ENCODE peak calls at places on chromosomes 6 and 20, in ten cellular contexts. L, T, J, A, N, Z, H, O, V and X are unnamed samples.

GRCh38 chr6:163661271-163661671 is 246.8 kb downstream of the QKI start:
- DNase-seq in H (no peak), O (no peak), J (no peak), T (no peak), N (no peak), Z (no peak), A (no peak), L (no peak), V (no peak), X (no peak)

GRCh38 chr6:11700118-11700718 is 78.4 kb downstream of the ADTRP start:
- DNase-seq in A (no peak), V (peak), N (peak), Z (peak), O (no peak), L (peak), J (peak), H (no peak), T (peak), X (peak)

GRCh38 chr6:137900815-137901214 is 33.8 kb downstream of the TNFAIP3 start:
- DNase-seq in J (peak), N (no peak), H (no peak), L (no peak), Z (no peak), A (no peak), T (no peak), V (no peak), O (no peak), X (no peak)

GRCh38 chr6:41757931-41758640 is 10.9 kb upstream of the PGC start:
- DNase-seq in N (peak), L (no peak), V (no peak), A (no peak), O (no peak), T (no peak), Z (no peak), H (no peak), J (no peak), X (no peak)

GRCh38 chr6:16108996-16109658 is 19.8 kb upstream of the MYLIP start:
- DNase-seq in H (no peak), O (no peak), Z (no peak), A (no peak), N (no peak), L (no peak), V (no peak), J (peak), T (no peak), X (no peak)

GRCh38 chr6:26323525-26324294 is 41.3 kb upstream of the BTN3A2 start:
- DNase-seq in N (no peak), H (no peak), V (no peak), O (no peak), L (peak), A (no peak), J (no peak), Z (no peak), T (no peak), X (no peak)

GRCh38 chr6:16810411-16810810 is 49.2 kb upstream of the ATXN1 start:
- DNase-seq in L (no peak), Z (no peak), T (no peak), J (no peak), V (no peak), N (no peak), H (no peak), A (no peak), O (no peak), X (no peak)

GRCh38 chr6:14634072-14634471 is 516.5 kb downstream of the CD83 start:
- DNase-seq in H (no peak), O (no peak), T (no peak), V (no peak), N (no peak), A (no peak), J (no peak), Z (no peak), L (no peak), X (no peak)

GRCh38 chr20:19974621-19975435 is 42.3 kb upstream of the NAA20 start:
- DNase-seq in V (peak), L (no peak), N (peak), J (peak), O (no peak), A (peak), H (peak), T (peak), Z (peak), X (peak)

GRCh38 chr20:23503649-23504048 is 12.7 kb downstream of the CST8 start:
- DNase-seq in O (no peak), A (no peak), N (no peak), V (no peak), J (no peak), H (no peak), Z (no peak), T (no peak), L (no peak), X (no peak)

GRCh38 chr6:17907467-17908229 is 79.8 kb downstream of the KIF13A start:
- DNase-seq in H (peak), O (no peak), N (peak), V (peak), T (peak), J (peak), Z (peak), A (peak), L (peak), X (peak)

GRCh38 chr6:125300992-125301434 is 754 bp downstream of the HDDC2 start:
- DNase-seq in L (no peak), Z (no peak), J (peak), A (no peak), O (no peak), V (no peak), H (no peak), N (peak), T (no peak), X (no peak)

GRCh38 chr6:42042108-42042507 is 8.2 kb upstream of the TAF8 start:
- DNase-seq in T (no peak), H (no peak), A (no peak), O (no peak), J (no peak), Z (no peak), V (no peak), L (no peak), N (no peak), X (no peak)

GRCh38 chr20:32742322-32743236 is 688 bp downstream of the COMMD7 start:
- DNase-seq in T (no peak), Z (no peak), V (no peak), L (no peak), J (no peak), A (no peak), H (no peak), O (peak), N (no peak), X (no peak)

GRCh38 chr20:3711418-3712043 is 869 bp downstream of the SIGLEC1 start:
- DNase-seq in V (no peak), A (no peak), N (no peak), L (no peak), O (no peak), H (no peak), T (no peak), J (no peak), Z (no peak), X (peak)
- TF ChIP-seq CTCF in V (no peak), A (no peak), N (no peak), L (no peak), O (no peak), H (no peak), T (no peak), J (no peak), Z (no peak), X (no peak)

GRCh38 chr20:44715495-44716308 is 533 bp downstream of the CCN5 start:
- DNase-seq in A (no peak), O (no peak), J (no peak), V (no peak), N (no peak), H (no peak), L (no peak), Z (no peak), T (no peak), X (no peak)
- H3K4me3 ChIP-seq in A (peak), O (no peak), J (no peak), V (no peak), N (no peak), H (peak), L (no peak), Z (peak), T (peak), X (no peak)

GRCh38 chr6:52213127-52213526 is 27.0 kb downstream of the IL17A start:
- DNase-seq in H (no peak), L (peak), J (no peak), O (no peak), Z (no peak), A (no peak), T (no peak), V (no peak), N (no peak), X (no peak)
- TF ChIP-seq CTCF in H (no peak), L (peak), J (no peak), O (peak), Z (no peak), A (no peak), T (no peak), V (no peak), N (no peak), X (no peak)

DNA sequence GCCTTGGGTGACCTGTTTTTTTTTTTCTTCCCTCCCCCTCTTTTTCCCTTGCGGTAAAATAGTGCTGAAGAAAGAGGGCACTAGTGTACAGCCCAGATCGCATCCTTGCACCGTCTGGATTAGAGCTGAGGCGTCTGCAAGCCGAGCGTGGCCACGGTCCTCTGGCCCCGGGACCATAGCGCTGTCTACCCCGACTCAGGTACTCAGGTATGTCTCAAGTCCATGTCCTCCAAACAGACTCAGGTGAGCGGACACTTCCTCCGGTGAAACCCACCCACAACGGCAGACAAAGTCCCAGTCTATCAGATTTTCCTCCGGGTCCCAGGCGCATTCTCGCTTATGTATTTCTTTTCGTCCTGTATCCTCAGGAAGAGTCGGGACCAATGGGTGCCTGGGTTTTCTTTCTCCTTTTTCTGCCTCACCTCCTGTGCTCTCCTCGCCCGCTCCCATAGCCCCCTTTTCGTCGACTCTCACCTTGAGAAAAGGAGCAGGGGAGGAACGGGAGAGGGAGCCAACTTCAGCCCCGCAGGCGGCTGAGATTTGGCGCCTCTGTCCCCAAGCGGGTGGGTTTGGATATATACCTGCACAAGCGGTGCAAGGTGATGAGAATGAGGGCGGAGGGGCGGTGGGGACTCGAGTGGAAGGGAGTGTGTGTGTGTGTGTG is 1.1 kb upstream of the GRM1 start:
- DNase-seq in A (no peak), Z (no peak), N (no peak), H (no peak), O (peak), L (no peak), V (no peak), T (peak), J (peak), X (no peak)
- H3K4me3 ChIP-seq in A (no peak), Z (no peak), N (no peak), H (no peak), O (peak), L (no peak), V (no peak), T (no peak), J (no peak), X (no peak)

DNA sequence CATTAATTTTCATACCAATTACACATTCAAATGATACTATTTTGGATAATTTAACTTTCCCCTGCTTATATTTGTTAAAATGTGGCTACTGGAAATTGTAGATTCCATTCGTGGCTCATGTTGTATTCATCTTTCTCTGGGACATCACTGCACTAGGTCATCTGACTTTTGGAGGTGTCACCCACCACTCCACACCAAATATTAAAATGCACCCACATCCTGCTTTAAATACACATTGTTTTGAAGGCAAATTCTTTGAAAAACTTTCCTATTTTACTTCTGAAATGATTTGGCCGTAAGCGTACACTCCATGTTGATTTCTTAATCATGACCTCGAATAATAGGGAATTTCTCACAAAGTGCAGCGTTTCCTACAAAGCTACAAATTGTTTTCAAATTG is 8.7 kb upstream of the RBM38 start:
- DNase-seq in T (no peak), O (no peak), V (no peak), L (no peak), J (no peak), N (no peak), A (no peak), Z (no peak), H (no peak), X (no peak)
- TF ChIP-seq CTCF in T (no peak), O (no peak), V (no peak), L (no peak), J (no peak), N (no peak), A (no peak), Z (no peak), H (no peak), X (no peak)

GRCh38 chr20:37310951-37311350 is 21.5 kb downstream of the MANBAL start:
- DNase-seq in O (no peak), V (no peak), A (no peak), H (no peak), L (no peak), Z (no peak), N (no peak), J (no peak), T (no peak), X (no peak)

GRCh38 chr20:37308098-37309050 is 18.9 kb downstream of the MANBAL start:
- DNase-seq in V (peak), Z (no peak), A (no peak), T (no peak), J (no peak), N (no peak), O (no peak), L (no peak), H (no peak), X (no peak)

GRCh38 chr20:37309941-37310590 is 20.6 kb downstream of the MANBAL start:
- DNase-seq in V (peak), O (no peak), A (no peak), T (no peak), L (no peak), Z (no peak), N (no peak), H (no peak), J (no peak), X (no peak)

GRCh38 chr20:37311710-37312355 is 22.4 kb downstream of the MANBAL start:
- DNase-seq in L (no peak), H (no peak), J (no peak), T (no peak), O (no peak), A (no peak), V (no peak), Z (peak), N (peak), X (no peak)

DNA sequence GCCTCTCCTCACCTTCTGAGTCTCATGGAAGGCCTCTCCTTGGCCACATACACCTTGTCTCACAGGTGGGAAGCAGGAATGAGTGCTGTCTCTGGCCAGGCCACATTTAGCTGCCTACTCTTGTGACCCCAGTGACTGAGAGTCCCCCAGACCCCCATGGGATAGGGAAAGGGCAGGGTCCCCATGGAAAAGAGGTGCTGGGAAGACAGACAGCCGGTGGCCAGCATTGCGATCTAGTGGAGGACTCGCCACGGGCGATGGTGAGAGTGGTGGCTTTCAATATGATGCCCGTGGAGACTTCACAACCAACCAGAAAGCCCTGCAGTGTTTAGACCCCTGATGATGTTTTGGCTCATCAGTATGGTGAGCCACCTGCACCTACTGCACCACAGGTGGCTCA is 19.8 kb downstream of the MANBAL start:
- DNase-seq in O (no peak), Z (no peak), T (no peak), L (no peak), A (no peak), H (no peak), N (no peak), V (no peak), J (no peak), X (no peak)
- H3K4me3 ChIP-seq in O (no peak), Z (no peak), T (no peak), L (no peak), A (no peak), H (no peak), N (no peak), V (no peak), J (no peak), X (no peak)

DNA sequence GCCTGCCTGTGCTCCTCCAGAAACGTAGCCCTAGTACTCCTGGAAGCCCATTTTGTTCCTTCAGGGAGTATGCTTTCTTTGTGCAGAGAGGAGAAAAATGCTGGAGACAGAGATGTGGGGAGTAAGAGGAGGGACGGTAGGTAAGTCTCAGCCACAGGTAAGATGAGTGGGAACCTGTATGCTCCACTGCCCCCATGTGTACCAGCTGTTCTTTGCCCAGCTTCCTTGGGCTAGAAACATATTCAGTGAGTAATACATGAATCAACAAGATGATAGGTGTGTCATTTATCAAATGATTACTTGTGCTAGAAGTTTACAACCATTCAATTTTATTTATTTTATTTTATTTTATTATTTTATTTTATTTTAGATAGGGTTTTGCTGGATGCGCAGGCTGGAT is 13.6 kb upstream of the CEP85L start:
- DNase-seq in A (no peak), L (no peak), V (peak), H (no peak), O (no peak), N (no peak), T (no peak), Z (no peak), J (no peak), X (no peak)
- TF ChIP-seq CTCF in A (no peak), L (no peak), V (peak), H (no peak), O (no peak), N (no peak), T (no peak), Z (no peak), J (no peak), X (no peak)

DNA sequence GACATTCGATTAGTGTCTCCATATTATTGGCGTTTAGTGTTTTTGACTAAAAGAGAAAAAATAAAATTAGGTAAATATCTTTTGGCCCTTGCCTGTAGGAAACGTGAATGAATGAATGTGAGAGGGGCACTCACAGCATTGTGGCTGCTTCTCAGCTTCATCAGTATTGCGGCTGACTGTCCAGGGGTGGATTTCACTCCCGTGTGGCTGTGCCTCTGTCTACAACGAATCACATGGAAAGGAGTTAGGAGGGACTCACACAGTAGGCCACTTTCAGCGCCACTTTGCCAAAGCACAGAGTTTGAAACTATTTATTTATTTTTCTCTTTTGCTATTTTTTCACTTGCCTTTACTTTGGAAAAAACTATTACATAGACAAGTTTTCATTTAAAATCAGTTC is 805 bp downstream of the TAGAP start:
- DNase-seq in L (no peak), J (no peak), O (no peak), Z (no peak), N (no peak), T (no peak), H (no peak), A (no peak), V (no peak), X (no peak)
- H3K4me3 ChIP-seq in L (no peak), J (no peak), O (no peak), Z (no peak), N (no peak), T (no peak), H (peak), A (peak), V (no peak), X (no peak)

GRCh38 chr6:131807644-131808459 is at the start of gene ENPP1:
- DNase-seq in O (peak), T (peak), L (peak), H (peak), N (peak), A (peak), Z (peak), J (peak), V (peak), X (no peak)
- TF ChIP-seq CTCF in O (peak), T (peak), L (peak), H (peak), N (no peak), A (peak), Z (peak), J (no peak), V (no peak), X (peak)

GRCh38 chr20:50481741-50482140 is 28.4 kb upstream of the PTPN1 start:
- DNase-seq in O (no peak), H (no peak), J (no peak), L (no peak), N (no peak), V (no peak), T (no peak), Z (no peak), A (no peak), X (no peak)

GRCh38 chr20:50482396-50482890 is 27.7 kb upstream of the PTPN1 start:
- DNase-seq in A (no peak), T (no peak), Z (no peak), J (no peak), L (no peak), H (no peak), N (no peak), O (no peak), V (no peak), X (no peak)

GRCh38 chr20:50487397-50487796 is 22.8 kb upstream of the PTPN1 start:
- DNase-seq in A (no peak), V (no peak), L (no peak), N (no peak), Z (no peak), H (no peak), J (no peak), T (no peak), O (no peak), X (no peak)

GRCh38 chr20:50488236-50488806 is 21.9 kb upstream of the PTPN1 start:
- DNase-seq in N (no peak), H (no peak), J (no peak), Z (no peak), O (no peak), L (no peak), A (no peak), T (no peak), V (no peak), X (no peak)

GRCh38 chr20:50484271-50484976 is 25.8 kb upstream of the PTPN1 start:
- DNase-seq in J (no peak), Z (no peak), O (no peak), A (no peak), V (peak), T (no peak), N (no peak), H (no peak), L (no peak), X (no peak)
- H3K4me3 ChIP-seq in J (peak), Z (no peak), O (no peak), A (peak), V (peak), T (no peak), N (no peak), H (peak), L (peak), X (no peak)